ENCODE peak calls at places on chromosome 19, in six cellular contexts. L is H1, T is K562, B is HepG2, Y is GM12891, J is GM12878. G is an unnamed sample.

GRCh38 chr19:38250821-38251563 is 5.2 kb downstream of the PPP1R14A start:
- DNase-seq in L (no peak), T (no peak), J (no peak), Y (no peak), B (peak; percentile 82), G (no peak)

GRCh38 chr19:35268546-35269424 is at the start of gene USF2:
- DNase-seq in T (peak; percentile 79), B (peak; percentile 72), Y (peak; percentile 78), L (no peak), J (no peak), G (peak; percentile 69)

GRCh38 chr19:17391371-17392151 is 2.4 kb downstream of the CCDC194 start:
- DNase-seq in T (peak; percentile 36), J (no peak), Y (no peak), B (no peak), L (no peak), G (no peak)

GRCh38 chr19:6800991-6801396 is 28.5 kb downstream of the VAV1 start:
- DNase-seq in Y (no peak), T (no peak), L (no peak), B (peak; percentile 19), J (no peak), G (no peak)

GRCh38 chr19:30037835-30038234 is 95.8 kb downstream of the URI1 start:
- DNase-seq in L (no peak), Y (no peak), B (no peak), T (no peak), J (no peak), G (no peak)

GRCh38 chr19:49592486-49593232 is 1.7 kb downstream of the PRR12 start:
- DNase-seq in J (no peak), Y (no peak), T (no peak), L (no peak), B (no peak), G (no peak)

GRCh38 chr19:4066682-4067395 is at the start of gene ZBTB7A:
- DNase-seq in T (peak; percentile 87), J (no peak), Y (no peak), L (no peak), B (peak; percentile 60), G (no peak)

GRCh38 chr19:54875506-54875905 is 1.5 kb downstream of the FCAR start:
- DNase-seq in J (no peak), B (no peak), T (no peak), L (no peak), Y (no peak), G (no peak)

GRCh38 chr19:15479391-15480345 is at the start of gene PGLYRP2:
- DNase-seq in J (no peak), T (no peak), B (peak; percentile 31), Y (no peak), L (no peak), G (no peak)

GRCh38 chr19:49017041-49017665 is at the start of gene LHB:
- DNase-seq in Y (no peak), T (no peak), L (no peak), J (no peak), B (no peak), G (no peak)

GRCh38 chr19:10419200-10419645 is 1.1 kb upstream of the PDE4A start:
- DNase-seq in Y (no peak), L (no peak), B (no peak), J (no peak), T (peak; percentile 63), G (no peak)

GRCh38 chr19:18543814-18544475 is 572 bp upstream of the FKBP8 start:
- DNase-seq in Y (peak; percentile 80), B (peak; percentile 23), T (peak; percentile 93), L (no peak), J (peak; percentile 72), G (peak; percentile 71)
- TF ChIP-seq POLR2A in Y (peak; percentile 85), B (no peak), T (peak; percentile 74), L (no peak), J (peak; percentile 75), G (peak; percentile 73)

GRCh38 chr19:8592231-8593009 is 15.2 kb upstream of the MYO1F start:
- DNase-seq in J (no peak), L (peak; percentile 100), T (peak; percentile 99), B (no peak), Y (no peak), G (no peak)
- TF ChIP-seq TAF1 in J (no peak), L (peak; percentile 48), T (no peak), B (no peak), Y (no peak), G (no peak)

DNA sequence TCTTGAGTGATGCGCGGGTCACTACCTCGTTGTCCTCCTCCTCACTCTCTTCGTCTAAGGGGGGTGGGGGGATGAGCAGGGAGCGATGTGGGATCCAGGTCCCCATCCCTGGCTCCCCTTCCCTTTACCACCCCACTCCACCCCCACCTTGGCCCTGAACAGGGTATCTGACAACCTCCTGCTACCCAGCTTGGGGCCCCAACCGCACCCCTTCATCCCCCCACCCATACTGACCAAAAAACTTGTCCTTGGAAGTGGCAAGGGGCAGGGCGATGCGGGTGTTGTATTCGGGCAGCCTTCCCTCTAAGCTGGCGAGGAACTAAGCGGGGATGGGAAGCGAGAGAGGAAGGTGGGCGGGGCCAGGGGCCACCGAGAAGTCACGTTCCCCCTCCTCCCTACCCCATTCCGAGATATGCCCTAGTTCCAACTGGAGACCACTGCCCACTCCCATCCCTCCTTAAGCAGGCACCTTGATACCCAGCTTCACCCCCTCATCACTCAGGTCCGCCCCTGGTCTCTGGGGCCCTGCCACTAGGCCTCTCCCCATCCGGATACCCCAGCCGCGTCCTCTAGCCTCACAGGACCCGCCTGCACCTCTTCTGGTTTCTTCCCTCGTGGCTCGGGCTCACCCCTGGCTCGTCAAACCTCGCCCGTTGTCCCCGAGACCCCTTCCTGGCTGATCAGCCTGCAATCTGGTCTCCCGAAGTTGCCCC is 1.9 kb upstream of the RGL3 start:
- DNase-seq in B (no peak), Y (no peak), T (peak; percentile 4), L (no peak), J (no peak), G (no peak)
- TF ChIP-seq POLR2AphosphoS5 in B (no peak), Y (no peak), T (no peak), L (no peak), J (no peak), G (no peak)

DNA sequence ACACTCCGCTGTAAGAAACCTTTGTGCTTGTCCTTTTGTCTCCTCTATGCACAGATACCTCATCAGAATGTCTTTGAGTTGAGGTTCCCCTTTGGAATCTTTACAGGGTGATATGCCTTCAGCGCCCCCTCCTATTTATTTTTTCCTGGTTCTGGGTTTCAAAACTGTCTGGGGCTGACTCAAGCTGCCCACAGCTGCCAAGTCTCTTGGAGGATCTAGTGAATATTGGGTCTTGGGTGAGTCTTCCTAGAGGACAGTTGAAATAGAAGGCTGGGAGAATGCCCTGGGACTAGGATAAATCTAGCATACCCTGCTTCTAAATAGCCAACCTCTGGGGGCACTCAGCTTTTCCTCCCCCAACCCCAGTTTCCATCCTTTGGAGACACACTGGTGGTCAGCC is 945 bp downstream of the ZNF136 start:
- DNase-seq in L (no peak), J (no peak), Y (no peak), B (no peak), T (no peak), G (no peak)
- TF ChIP-seq POLR2A in L (no peak), J (no peak), Y (no peak), B (no peak), T (no peak), G (no peak)

DNA sequence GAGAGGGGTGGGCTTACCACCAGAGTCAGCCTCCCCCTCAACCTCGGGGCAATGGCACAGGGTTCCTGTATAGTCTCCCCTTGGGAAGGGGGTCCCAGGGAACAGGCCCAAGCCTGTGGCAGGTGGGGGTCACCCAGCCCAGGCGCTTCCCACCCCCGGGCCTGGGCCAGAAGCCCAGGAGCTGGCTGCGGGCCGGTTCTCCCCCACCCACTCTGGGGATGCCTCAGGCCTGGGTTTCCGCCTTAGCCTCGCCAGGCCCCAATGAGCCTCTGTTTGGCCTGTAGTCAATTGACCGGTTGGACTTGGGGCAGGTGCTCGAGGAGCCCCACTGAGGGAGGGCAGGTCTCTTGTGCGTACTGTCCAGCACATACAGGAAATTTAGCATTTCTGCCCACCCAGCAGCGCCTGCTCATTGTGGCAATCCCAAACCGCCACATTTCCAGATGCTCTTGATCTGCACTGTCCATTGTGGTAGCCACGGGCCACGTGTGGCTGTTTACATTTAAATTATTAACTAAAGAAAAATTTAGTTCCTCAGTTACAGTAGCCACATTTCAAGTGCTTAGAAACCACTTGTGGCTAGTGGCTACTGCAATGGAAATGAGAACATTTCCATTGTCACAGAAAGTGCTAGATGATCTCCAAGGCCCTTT is 9.9 kb downstream of the LYL1 start:
- DNase-seq in L (no peak), T (no peak), Y (no peak), J (no peak), B (peak; percentile 13), G (no peak)
- TF ChIP-seq TAF1 in L (no peak), T (no peak), Y (no peak), J (no peak), B (no peak), G (no peak)

GRCh38 chr19:41860419-41861097 is 503 bp downstream of the RPS19 start:
- DNase-seq in L (no peak), J (no peak), B (no peak), T (no peak), Y (no peak), G (no peak)
- TF ChIP-seq POLR2AphosphoS5 in L (no peak), J (no peak), B (no peak), T (no peak), Y (peak; percentile 29), G (no peak)

GRCh38 chr19:24055548-24055947 is 31.4 kb upstream of the ZNF254 start:
- DNase-seq in J (no peak), Y (no peak), T (no peak), B (no peak), L (no peak), G (no peak)

GRCh38 chr19:24053601-24054000 is 33.4 kb upstream of the ZNF254 start:
- DNase-seq in T (no peak), Y (no peak), L (no peak), J (no peak), B (no peak), G (no peak)

GRCh38 chr19:24059572-24060295 is 27.3 kb upstream of the ZNF254 start:
- DNase-seq in T (no peak), B (no peak), Y (no peak), L (no peak), J (no peak), G (no peak)

GRCh38 chr19:24054044-24054935 is 32.7 kb upstream of the ZNF254 start:
- DNase-seq in T (no peak), B (peak; percentile 66), L (no peak), J (no peak), Y (no peak), G (no peak)

GRCh38 chr19:24057144-24057543 is 29.8 kb upstream of the ZNF254 start:
- DNase-seq in J (no peak), L (no peak), B (no peak), T (no peak), Y (no peak), G (no peak)
- TF ChIP-seq POLR2A in J (no peak), L (no peak), B (no peak), T (no peak), Y (no peak), G (no peak)

G was measured in GM12892.